ENCODE peak calls at places on chromosomes 3 and 15, in six cellular contexts. S, X, T, R, G and I are unnamed samples.

GRCh38 chr3:73787620-73788019 is 162.9 kb upstream of the PDZRN3 start:
- DNase-seq in S (no peak), X (no peak), T (no peak), R (no peak), G (no peak), I (no peak)

GRCh38 chr3:62056603-62057002 is 316.7 kb downstream of the FEZF2 start:
- DNase-seq in S (no peak), X (no peak), T (no peak), R (no peak), G (no peak), I (no peak)

GRCh38 chr3:27730774-27731659 is 8.9 kb upstream of the EOMES start:
- DNase-seq in S (no peak), X (no peak), T (no peak), R (no peak), G (no peak), I (no peak)

GRCh38 chr3:187828571-187829452 is 83.5 kb upstream of the BCL6 start:
- DNase-seq in S (peak), X (no peak), T (no peak), R (no peak), G (no peak), I (no peak)

GRCh38 chr15:100762289-100762688 is 117.3 kb upstream of the ALDH1A3 start:
- DNase-seq in S (no peak), X (no peak), T (no peak), R (no peak), G (no peak), I (no peak)

GRCh38 chr15:97993310-97993738 is 32.8 kb downstream of the ARRDC4 start:
- DNase-seq in S (no peak), X (no peak), T (no peak), R (peak), G (no peak), I (no peak)

GRCh38 chr3:135229018-135229495 is 434.0 kb downstream of the EPHB1 start:
- DNase-seq in S (no peak), X (no peak), T (peak), R (peak), G (no peak), I (no peak)

GRCh38 chr15:68085052-68085451 is 30.9 kb downstream of the PIAS1 start:
- DNase-seq in S (no peak), X (no peak), T (no peak), R (no peak), G (no peak), I (no peak)

GRCh38 chr3:85007195-85008094 is 48.7 kb downstream of the CADM2 start:
- DNase-seq in S (no peak), X (no peak), T (no peak), R (no peak), G (no peak), I (no peak)

GRCh38 chr15:85557385-85557784 is 177.0 kb downstream of the AKAP13 start:
- DNase-seq in S (no peak), X (no peak), T (no peak), R (no peak), G (no peak), I (no peak)

GRCh38 chr15:56963719-56964118 is 45.3 kb downstream of the TCF12 start:
- DNase-seq in S (no peak), X (no peak), T (no peak), R (no peak), G (no peak), I (no peak)

GRCh38 chr3:1072040-1072439 is 20.8 kb upstream of the CNTN6 start:
- DNase-seq in S (no peak), X (no peak), T (no peak), R (no peak), G (no peak), I (no peak)

GRCh38 chr15:29090617-29091466 is 178.8 kb downstream of the NSMCE3 start:
- DNase-seq in S (no peak), X (no peak), T (no peak), R (no peak), G (peak), I (no peak)

GRCh38 chr15:56732135-56732880 is 1.0 kb downstream of the ZNF280D start:
- DNase-seq in S (no peak), X (no peak), T (no peak), R (peak), G (peak), I (no peak)

GRCh38 chr3:81451611-81452010 is 309.8 kb downstream of the GBE1 start:
- DNase-seq in S (no peak), X (no peak), T (no peak), R (peak), G (no peak), I (no peak)

GRCh38 chr3:168161696-168162095 is 66.0 kb upstream of the GOLIM4 start:
- DNase-seq in S (no peak), X (no peak), T (no peak), R (no peak), G (no peak), I (no peak)

DNA sequence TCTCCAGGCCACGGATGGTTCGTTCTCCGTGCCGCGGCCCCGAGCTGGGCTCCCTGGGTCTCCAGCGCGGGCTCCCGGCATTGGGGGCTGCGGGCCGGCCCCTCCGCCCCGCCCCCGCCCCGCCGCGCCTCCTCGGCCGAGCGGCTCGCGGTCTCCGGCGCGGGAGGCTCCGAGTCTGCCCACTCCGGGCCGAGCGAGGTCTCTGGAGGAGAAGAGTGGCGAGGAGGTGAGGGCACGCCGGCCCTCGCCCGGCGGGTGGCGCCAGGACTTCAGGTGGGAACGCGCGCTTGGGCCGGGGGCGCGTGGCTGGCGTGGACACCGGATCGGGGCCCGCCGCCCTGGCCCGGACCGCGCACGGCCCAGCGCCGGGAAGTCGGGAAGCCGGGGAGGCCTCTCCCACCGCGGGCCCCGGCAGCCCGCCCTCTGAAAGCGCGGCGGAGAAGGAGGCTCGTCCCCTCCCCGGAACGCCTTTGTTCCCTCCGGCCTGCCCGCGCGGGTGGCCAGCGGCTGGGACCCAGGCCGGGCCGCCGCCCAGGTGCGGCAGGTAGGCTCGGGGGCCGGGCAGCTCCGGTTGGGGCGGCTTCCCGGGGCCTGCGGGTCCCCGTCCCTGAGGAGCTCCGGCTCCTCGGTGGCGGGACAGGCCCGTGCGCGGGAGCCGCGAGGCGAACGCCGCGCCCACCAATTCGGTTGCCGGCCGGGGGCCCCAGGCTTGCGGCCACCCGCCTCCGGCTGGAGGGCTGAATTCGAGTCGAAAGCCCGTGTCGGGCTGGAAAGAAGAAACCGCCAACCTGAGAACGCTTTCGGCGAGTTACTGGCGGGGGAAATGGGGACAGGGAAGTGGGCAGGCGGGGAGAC is 1.1 kb downstream of the B3GNT5 start:
- DNase-seq in S (no peak), X (no peak), T (peak), R (peak), G (peak), I (no peak)
- TF ChIP-seq CTCF in S (no peak), X (no peak), T (no peak), R (no peak), G (no peak), I (no peak)

DNA sequence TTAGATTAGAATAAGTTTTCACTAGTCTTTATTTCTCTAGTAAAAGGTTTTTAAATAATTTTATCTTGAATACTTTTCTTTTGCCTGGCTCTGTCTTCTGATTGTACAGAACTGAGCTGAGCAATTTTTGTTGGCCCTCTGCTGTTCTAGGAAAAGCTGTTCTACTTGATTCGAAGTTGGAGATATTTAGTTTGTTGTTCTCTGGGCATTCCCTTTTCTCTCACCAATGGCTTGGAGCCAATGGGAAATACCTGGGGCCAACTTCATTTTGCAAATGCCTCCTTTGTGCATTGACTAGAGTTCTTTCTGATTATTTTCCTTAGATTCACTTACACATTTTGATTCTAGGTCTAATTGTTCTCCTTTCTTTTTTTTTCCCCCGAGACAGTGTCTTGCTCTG is 16.5 kb downstream of the ABHD5 start:
- DNase-seq in S (no peak), X (no peak), T (no peak), R (peak), G (no peak), I (no peak)
- TF ChIP-seq CTCF in S (no peak), X (no peak), T (no peak), R (no peak), G (no peak), I (no peak)

GRCh38 chr15:39852237-39852636 is 67.8 kb downstream of the GPR176 start:
- DNase-seq in S (no peak), X (no peak), T (no peak), R (peak), G (no peak), I (peak)
- TF ChIP-seq CTCF in S (no peak), X (no peak), T (no peak), R (no peak), G (no peak), I (no peak)

GRCh38 chr3:127177226-127177625 is 15.7 kb upstream of the PRR23E start:
- DNase-seq in S (no peak), X (no peak), T (no peak), R (no peak), G (no peak), I (no peak)
- TF ChIP-seq CTCF in S (no peak), X (no peak), T (peak), R (no peak), G (no peak), I (peak)

GRCh38 chr3:129383292-129383860 is 45.1 kb downstream of the EFCAB12 start:
- DNase-seq in S (no peak), X (no peak), T (no peak), R (peak), G (peak), I (peak)
- TF ChIP-seq CTCF in S (peak), X (peak), T (peak), R (peak), G (peak), I (peak)

GRCh38 chr3:152662157-152662556 is 172.8 kb upstream of the P2RY1 start:
- DNase-seq in S (no peak), X (no peak), T (no peak), R (no peak), G (no peak), I (no peak)
- TF ChIP-seq CTCF in S (no peak), X (no peak), T (no peak), R (no peak), G (peak), I (no peak)

DNA sequence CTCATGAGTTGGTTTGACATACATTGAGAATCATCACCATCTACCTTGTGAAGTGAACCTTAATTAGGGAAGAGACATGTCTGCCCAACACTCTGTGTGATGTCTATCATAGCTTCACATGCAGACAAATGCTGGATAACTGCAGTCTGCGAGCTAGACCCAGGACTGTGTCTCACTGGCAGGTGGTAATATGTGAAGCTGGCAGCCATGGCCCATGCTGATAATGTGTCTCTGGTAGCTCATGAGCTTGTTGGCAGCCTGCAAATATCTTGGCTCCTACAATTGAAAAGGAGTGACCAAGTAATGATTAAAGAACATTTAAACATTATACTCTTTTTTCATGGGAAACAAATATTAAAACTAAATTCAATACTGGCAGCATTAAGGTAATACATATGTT is 234.8 kb downstream of the CHST2 start:
- DNase-seq in S (no peak), X (no peak), T (no peak), R (no peak), G (no peak), I (no peak)
- TF ChIP-seq CTCF in S (no peak), X (no peak), T (no peak), R (no peak), G (no peak), I (no peak)

DNA sequence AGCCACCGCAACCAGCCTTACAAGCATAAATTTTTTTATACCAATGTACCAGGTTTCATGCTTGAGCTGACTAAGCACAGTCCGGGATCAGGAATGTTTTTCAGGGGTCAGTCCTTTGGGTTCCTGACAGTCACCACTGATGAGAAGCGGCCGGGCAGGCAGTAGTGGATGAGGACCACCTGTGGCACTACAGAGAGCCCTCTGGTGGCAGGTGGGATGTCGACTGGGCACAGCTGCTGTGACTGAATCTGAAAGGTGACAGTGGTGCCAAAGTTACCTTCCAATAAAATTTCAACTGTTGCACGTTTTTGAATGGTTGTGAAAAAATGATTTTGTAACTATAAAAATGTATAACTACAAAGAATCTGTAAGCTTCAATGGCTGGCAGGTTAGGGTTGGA is 34.0 kb downstream of the TPRA1 start:
- DNase-seq in S (no peak), X (no peak), T (no peak), R (no peak), G (no peak), I (no peak)
- TF ChIP-seq CTCF in S (peak), X (no peak), T (no peak), R (peak), G (peak), I (peak)

GRCh38 chr15:72685301-72685924 is 569 bp downstream of the HIGD2B start:
- DNase-seq in S (no peak), X (no peak), T (no peak), R (no peak), G (no peak), I (no peak)
- TF ChIP-seq CTCF in S (no peak), X (no peak), T (no peak), R (no peak), G (no peak), I (no peak)